ENCODE peak calls at places on chromosomes 12 and 14, in four cellular contexts. One of them, this sample, is unnamed.

GRCh38 chr14:56087824-56088571 is 30.2 kb upstream of the PELI2 start:
- DNase-seq in stomach: no peak
- DNase-seq in GM12891: no peak
- DNase-seq in HepG2: no peak
- DNase-seq in this sample: no peak

GRCh38 chr12:116495260-116495659 is 63.9 kb upstream of the MAP1LC3B2 start:
- DNase-seq in stomach: peak
- DNase-seq in GM12891: no peak
- DNase-seq in HepG2: no peak
- DNase-seq in this sample: no peak

GRCh38 chr14:23365353-23366162 is 586 bp upstream of the EFS start:
- DNase-seq in stomach: peak
- DNase-seq in GM12891: no peak
- DNase-seq in HepG2: no peak
- DNase-seq in this sample: no peak

GRCh38 chr12:94603434-94604068 is 46.8 kb downstream of the TMCC3 start:
- DNase-seq in stomach: peak
- DNase-seq in GM12891: no peak
- DNase-seq in HepG2: peak
- DNase-seq in this sample: no peak

GRCh38 chr12:2180737-2181082 is 127.9 kb downstream of the CACNA1C start:
- DNase-seq in stomach: no peak
- DNase-seq in GM12891: no peak
- DNase-seq in HepG2: no peak
- DNase-seq in this sample: no peak

GRCh38 chr12:113724703-113725556 is 241.2 kb downstream of the RBM19 start:
- DNase-seq in stomach: no peak
- DNase-seq in GM12891: no peak
- DNase-seq in HepG2: no peak
- DNase-seq in this sample: no peak

GRCh38 chr12:89075890-89076591 is 276.3 kb downstream of the DUSP6 start:
- DNase-seq in stomach: no peak
- DNase-seq in GM12891: no peak
- DNase-seq in HepG2: no peak
- DNase-seq in this sample: no peak

GRCh38 chr12:103780992-103781391 is 60.0 kb downstream of the NT5DC3 start:
- DNase-seq in stomach: no peak
- DNase-seq in GM12891: no peak
- DNase-seq in HepG2: no peak
- DNase-seq in this sample: no peak

GRCh38 chr12:64265839-64266238 is 43.7 kb upstream of the KICS2 start:
- DNase-seq in stomach: no peak
- DNase-seq in GM12891: no peak
- DNase-seq in HepG2: no peak
- DNase-seq in this sample: no peak

GRCh38 chr12:58914457-58914856 is 5.8 kb downstream of the LRIG3 start:
- DNase-seq in stomach: no peak
- DNase-seq in GM12891: no peak
- DNase-seq in HepG2: no peak
- DNase-seq in this sample: no peak

GRCh38 chr12:89883630-89884364 is 175.2 kb upstream of the ATP2B1 start:
- DNase-seq in stomach: no peak
- DNase-seq in GM12891: no peak
- DNase-seq in HepG2: no peak
- DNase-seq in this sample: no peak

GRCh38 chr14:88129306-88130056 is 124.5 kb downstream of the GPR65 start:
- DNase-seq in stomach: no peak
- DNase-seq in GM12891: no peak
- DNase-seq in HepG2: no peak
- DNase-seq in this sample: no peak

GRCh38 chr12:33588082-33588712 is 148.6 kb upstream of the SYT10 start:
- DNase-seq in stomach: no peak
- DNase-seq in GM12891: no peak
- DNase-seq in HepG2: no peak
- DNase-seq in this sample: no peak
- TF ChIP-seq POLR2AphosphoS5 in stomach: no peak
- TF ChIP-seq POLR2AphosphoS5 in GM12891: no peak
- TF ChIP-seq POLR2AphosphoS5 in HepG2: no peak
- TF ChIP-seq POLR2AphosphoS5 in this sample: no peak

GRCh38 chr12:130838951-130839769 is at the start of gene STX2:
- DNase-seq in stomach: peak
- DNase-seq in GM12891: peak
- DNase-seq in HepG2: peak
- DNase-seq in this sample: no peak
- TF ChIP-seq POLR2A in stomach: no peak
- TF ChIP-seq POLR2A in GM12891: no peak
- TF ChIP-seq POLR2A in HepG2: no peak
- TF ChIP-seq POLR2A in this sample: no peak

GRCh38 chr12:106033161-106033675 is 105.5 kb downstream of the NUAK1 start:
- DNase-seq in stomach: no peak
- DNase-seq in GM12891: no peak
- DNase-seq in HepG2: no peak
- DNase-seq in this sample: no peak

GRCh38 chr12:106034316-106034715 is 104.4 kb downstream of the NUAK1 start:
- DNase-seq in stomach: no peak
- DNase-seq in GM12891: no peak
- DNase-seq in HepG2: no peak
- DNase-seq in this sample: no peak

GRCh38 chr12:106032141-106032925 is 106.4 kb downstream of the NUAK1 start:
- DNase-seq in stomach: no peak
- DNase-seq in GM12891: no peak
- DNase-seq in HepG2: no peak
- DNase-seq in this sample: no peak

GRCh38 chr12:106037524-106038298 is 101.0 kb downstream of the NUAK1 start:
- DNase-seq in stomach: no peak
- DNase-seq in GM12891: no peak
- DNase-seq in HepG2: no peak
- DNase-seq in this sample: no peak

DNA sequence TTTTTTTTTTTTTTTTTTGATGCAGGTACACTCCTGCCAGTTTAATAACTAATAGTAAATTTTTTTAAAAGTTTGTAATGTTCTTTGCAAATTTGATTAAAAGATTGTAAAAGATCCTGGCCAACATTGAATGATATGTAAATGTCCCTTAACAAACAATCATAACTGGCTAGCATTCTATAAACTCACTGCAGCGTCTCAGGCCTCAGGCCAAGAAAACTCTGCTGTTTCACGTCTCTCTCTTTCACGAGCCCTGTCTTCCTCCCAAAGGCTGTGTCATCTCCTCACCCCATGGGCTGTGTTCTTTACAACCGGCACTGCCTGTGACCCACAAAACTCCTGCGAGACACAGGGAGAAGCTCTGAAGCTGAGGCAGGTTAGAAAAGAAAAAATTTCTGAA is 103.3 kb downstream of the NUAK1 start:
- DNase-seq in stomach: no peak
- DNase-seq in GM12891: no peak
- DNase-seq in HepG2: no peak
- DNase-seq in this sample: no peak
- TF ChIP-seq POLR2AphosphoS5 in stomach: no peak
- TF ChIP-seq POLR2AphosphoS5 in GM12891: no peak
- TF ChIP-seq POLR2AphosphoS5 in HepG2: no peak
- TF ChIP-seq POLR2AphosphoS5 in this sample: no peak

GRCh38 chr12:122203301-122203967 is at the start of gene B3GNT4:
- DNase-seq in stomach: peak
- DNase-seq in GM12891: peak
- DNase-seq in HepG2: no peak
- DNase-seq in this sample: no peak
- TF ChIP-seq POLR2A in stomach: no peak
- TF ChIP-seq POLR2A in GM12891: no peak
- TF ChIP-seq POLR2A in HepG2: no peak
- TF ChIP-seq POLR2A in this sample: no peak

DNA sequence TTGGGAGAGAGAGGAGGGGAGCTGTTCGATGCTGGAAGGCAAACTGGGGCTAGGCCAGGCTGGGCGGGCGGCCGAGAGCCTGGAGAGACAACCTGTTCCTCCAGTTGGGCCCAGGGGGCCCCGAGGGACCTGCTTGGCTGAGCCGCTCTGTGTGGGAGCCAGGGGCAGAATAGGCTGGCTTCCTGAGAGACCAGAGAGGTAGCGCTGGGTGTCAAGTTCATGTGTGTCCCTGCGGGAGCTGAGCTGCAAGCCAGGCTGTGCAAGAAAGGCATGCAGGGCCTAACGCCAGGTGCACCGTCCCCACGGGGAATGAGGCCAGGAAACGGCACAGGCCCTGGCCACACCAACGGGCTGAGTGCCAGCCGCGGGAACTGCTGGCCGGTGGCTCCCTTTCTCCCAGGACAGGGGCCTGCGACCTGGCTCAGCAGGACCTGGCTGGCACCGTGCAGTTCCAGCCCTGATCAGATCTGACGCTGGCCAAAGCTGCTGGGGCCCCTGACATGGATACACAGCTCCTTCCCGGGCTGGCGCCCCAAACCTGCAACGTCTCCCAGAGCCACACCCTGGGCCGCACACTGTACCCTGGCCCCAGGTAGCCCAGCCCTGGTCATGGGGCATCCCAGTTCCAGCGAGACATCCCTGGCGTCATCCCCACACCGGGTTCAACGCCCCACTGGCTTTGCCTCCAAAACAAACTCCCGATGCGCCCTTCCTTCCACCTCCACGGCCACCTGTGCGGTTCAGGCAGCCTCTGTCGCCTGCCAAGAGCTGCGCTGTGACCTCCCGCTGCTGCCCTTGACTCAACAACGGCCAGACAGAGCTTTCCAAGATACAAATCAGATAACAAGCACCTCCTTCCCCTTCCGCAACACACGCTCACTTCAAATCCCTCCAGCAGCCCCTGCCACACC is 65.0 kb downstream of the RFLNA start:
- DNase-seq in stomach: peak
- DNase-seq in GM12891: no peak
- DNase-seq in HepG2: no peak
- DNase-seq in this sample: no peak
- TF ChIP-seq POLR2AphosphoS5 in stomach: no peak
- TF ChIP-seq POLR2AphosphoS5 in GM12891: no peak
- TF ChIP-seq POLR2AphosphoS5 in HepG2: no peak
- TF ChIP-seq POLR2AphosphoS5 in this sample: no peak

This sample was measured in vagina.